ENCODE peak calls at places on chromosomes 13 and 19, in four cellular contexts. H, C, Z and D are unnamed samples.

GRCh38 chr13:109867766-109868165 is 81.4 kb upstream of the IRS2 start:
- DNase-seq in C (no peak), H (no peak), Z (no peak), D (no peak)

GRCh38 chr19:5261151-5261890 is 79.3 kb downstream of the PTPRS start:
- DNase-seq in Z (no peak), C (no peak), H (no peak), D (peak)

GRCh38 chr19:974564-975257 is 9.4 kb upstream of the WDR18 start:
- DNase-seq in Z (no peak), H (no peak), C (no peak), D (no peak)

GRCh38 chr13:39110518-39111097 is 72.4 kb downstream of the NHLRC3 start:
- DNase-seq in C (no peak), Z (no peak), H (no peak), D (no peak)

GRCh38 chr19:11288349-11288748 is 7.6 kb upstream of the TSPAN16 start:
- DNase-seq in Z (no peak), H (no peak), C (no peak), D (no peak)

GRCh38 chr19:18385675-18386542 is at the start of gene GDF15:
- DNase-seq in C (peak), Z (peak), H (peak), D (peak)

GRCh38 chr19:48556163-48556562 is 4.2 kb downstream of the SULT2B1 start:
- DNase-seq in Z (no peak), H (no peak), C (peak), D (no peak)

GRCh38 chr13:98133949-98134348 is 8.9 kb upstream of the FARP1 start:
- DNase-seq in Z (no peak), C (no peak), H (no peak), D (no peak)

GRCh38 chr13:97798171-97798821 is 155.2 kb upstream of the IPO5 start:
- DNase-seq in Z (no peak), C (no peak), H (no peak), D (no peak)

GRCh38 chr13:48121733-48122132 is 26.8 kb upstream of the MED4 start:
- DNase-seq in H (no peak), Z (no peak), C (no peak), D (no peak)

GRCh38 chr13:74305876-74306275 is 171.7 kb upstream of the KLF12 start:
- DNase-seq in C (no peak), Z (no peak), H (no peak), D (no peak)

GRCh38 chr13:46062190-46062589 is 9.6 kb upstream of the ZC3H13 start:
- DNase-seq in Z (no peak), H (no peak), C (no peak), D (no peak)

GRCh38 chr19:3375221-3376088 is 9.1 kb downstream of the NFIC start:
- DNase-seq in Z (no peak), C (no peak), H (no peak), D (no peak)

GRCh38 chr13:112844879-112845278 is 124.1 kb upstream of the MCF2L start:
- DNase-seq in Z (no peak), H (no peak), C (no peak), D (no peak)

GRCh38 chr19:12913011-12913561 is 6.0 kb downstream of the SYCE2 start:
- DNase-seq in Z (peak), H (no peak), C (peak), D (peak)

GRCh38 chr19:19447536-19448237 is 42.2 kb downstream of the GATAD2A start:
- DNase-seq in H (no peak), C (no peak), Z (no peak), D (no peak)

GRCh38 chr19:13400296-13400695 is 106.0 kb downstream of the CACNA1A start:
- DNase-seq in H (no peak), C (no peak), Z (no peak), D (no peak)

GRCh38 chr19:42693760-42694350 is 46.4 kb downstream of the PSG3 start:
- DNase-seq in Z (no peak), C (peak), H (peak), D (peak)

GRCh38 chr19:55526216-55527196 is 10.4 kb downstream of the SBK2 start:
- DNase-seq in C (peak), Z (no peak), H (no peak), D (peak)

GRCh38 chr13:27820524-27821482 is 28.5 kb downstream of the GSX1 start:
- DNase-seq in H (no peak), Z (peak), C (no peak), D (no peak)

GRCh38 chr13:38697628-38698333 is 10.9 kb downstream of the FREM2 start:
- DNase-seq in H (no peak), C (no peak), Z (no peak), D (no peak)

GRCh38 chr19:49583239-49583638 is 2.1 kb downstream of the PRRG2 start:
- DNase-seq in C (no peak), Z (no peak), H (no peak), D (no peak)
- TF ChIP-seq JUND in C (no peak), Z (no peak), H (no peak), D (no peak)

DNA sequence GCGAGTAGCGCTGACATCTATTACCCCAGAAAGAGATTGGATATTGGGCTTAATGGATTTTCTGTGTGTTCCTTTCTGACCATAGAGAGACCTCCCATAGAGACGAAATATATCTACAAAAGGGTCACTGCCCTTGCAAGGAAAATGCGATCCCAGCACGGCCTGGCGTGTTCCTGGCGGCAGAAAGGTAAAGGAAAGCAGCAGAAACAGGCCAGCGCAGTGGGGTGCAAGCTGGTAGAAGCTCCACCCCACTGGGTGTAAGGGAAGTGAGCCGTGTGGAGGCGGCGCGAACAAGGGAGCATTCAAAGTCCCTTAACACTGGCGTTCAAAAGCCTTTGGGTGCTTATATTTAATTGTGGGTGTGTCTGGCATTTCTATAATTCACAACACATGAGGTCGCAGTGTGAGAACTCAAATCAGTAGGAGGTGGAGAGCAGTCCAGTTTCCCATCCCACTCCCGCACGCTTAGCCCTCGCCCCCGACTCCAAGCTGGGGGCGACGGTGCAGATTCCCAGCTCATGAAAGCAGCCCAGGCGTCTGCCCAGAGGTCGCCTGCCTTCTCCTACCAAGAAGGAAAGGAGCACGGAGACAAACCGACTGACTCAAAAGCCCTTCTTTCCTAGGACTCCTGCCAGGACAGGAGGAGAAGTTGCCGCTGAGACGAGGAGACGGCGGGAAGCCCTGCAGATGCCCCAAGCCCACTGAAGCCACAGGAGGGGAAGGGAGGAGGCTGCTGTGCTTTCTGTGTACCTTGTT is 478.4 kb downstream of the FOXO1 start:
- DNase-seq in H (no peak), Z (no peak), C (no peak), D (no peak)
- TF ChIP-seq JUND in H (no peak), Z (no peak), C (no peak), D (no peak)

DNA sequence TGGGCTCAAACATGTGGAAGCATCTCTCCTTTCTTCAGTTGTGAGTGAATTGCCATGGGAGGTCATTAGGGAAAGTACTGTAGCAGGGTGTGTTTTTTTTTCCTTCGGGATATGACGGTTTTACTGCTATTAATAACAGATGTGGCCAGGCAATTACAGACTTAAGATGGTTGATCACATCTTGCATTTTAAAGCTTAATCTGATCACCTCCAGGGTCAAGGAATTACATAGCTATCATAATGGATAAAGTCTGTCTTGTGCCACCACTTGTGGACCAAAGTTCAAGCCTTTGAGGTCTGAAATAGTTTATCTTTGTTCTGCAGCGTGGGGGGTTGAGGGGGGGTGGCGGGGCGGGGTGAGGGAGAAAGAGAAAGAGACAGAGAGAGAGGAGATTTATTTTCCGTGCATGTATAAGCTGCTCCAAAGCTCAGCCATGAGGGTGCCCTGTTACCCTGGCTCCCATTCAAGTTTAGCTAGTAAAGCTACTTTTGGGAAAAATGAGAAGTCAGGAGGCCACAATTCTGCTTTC is 5.5 kb upstream of the SERP2 start:
- DNase-seq in C (no peak), Z (no peak), H (no peak), D (no peak)
- TF ChIP-seq JUND in C (no peak), Z (no peak), H (no peak), D (no peak)

GRCh38 chr19:31555634-31556215 is 206.5 kb upstream of the TSHZ3 start:
- DNase-seq in C (no peak), Z (no peak), H (no peak), D (no peak)

GRCh38 chr19:31553844-31554215 is 204.6 kb upstream of the TSHZ3 start:
- DNase-seq in Z (no peak), H (no peak), C (no peak), D (no peak)

GRCh38 chr19:31548941-31549340 is 199.7 kb upstream of the TSHZ3 start:
- DNase-seq in C (no peak), Z (no peak), H (no peak), D (no peak)

GRCh38 chr19:31554360-31554759 is 205.1 kb upstream of the TSHZ3 start:
- DNase-seq in H (no peak), C (no peak), Z (no peak), D (no peak)

GRCh38 chr19:31553112-31553843 is 204.0 kb upstream of the TSHZ3 start:
- DNase-seq in Z (no peak), C (no peak), H (no peak), D (no peak)
- TF ChIP-seq JUND in Z (no peak), C (no peak), H (no peak), D (no peak)

GRCh38 chr13:30032263-30032662 is 181.8 kb upstream of the UBL3 start:
- DNase-seq in Z (no peak), C (no peak), H (no peak), D (no peak)

GRCh38 chr13:30033681-30034447 is 183.4 kb upstream of the UBL3 start:
- DNase-seq in C (no peak), H (no peak), Z (no peak), D (no peak)

GRCh38 chr13:30037306-30037705 is 186.9 kb upstream of the UBL3 start:
- DNase-seq in C (no peak), H (no peak), Z (peak), D (no peak)

GRCh38 chr13:30031488-30031887 is 181.1 kb upstream of the UBL3 start:
- DNase-seq in H (no peak), C (no peak), Z (no peak), D (no peak)

GRCh38 chr13:30034448-30034795 is 184.0 kb upstream of the UBL3 start:
- DNase-seq in Z (no peak), H (no peak), C (no peak), D (no peak)
- TF ChIP-seq JUND in Z (no peak), H (no peak), C (no peak), D (no peak)

GRCh38 chr13:101917833-101918755 is 465.6 kb downstream of the ITGBL1 start:
- DNase-seq in H (no peak), Z (no peak), C (no peak), D (peak)
- TF ChIP-seq JUND in H (no peak), Z (no peak), C (no peak), D (no peak)

GRCh38 chr19:50301607-50301971 is 27.6 kb downstream of the KCNC3 start:
- DNase-seq in Z (no peak), C (no peak), H (no peak), D (no peak)

GRCh38 chr19:50303558-50303957 is 25.6 kb downstream of the KCNC3 start:
- DNase-seq in C (no peak), H (no peak), Z (no peak), D (no peak)

GRCh38 chr19:50300051-50300450 is 29.1 kb downstream of the KCNC3 start:
- DNase-seq in H (no peak), Z (no peak), C (no peak), D (no peak)

DNA sequence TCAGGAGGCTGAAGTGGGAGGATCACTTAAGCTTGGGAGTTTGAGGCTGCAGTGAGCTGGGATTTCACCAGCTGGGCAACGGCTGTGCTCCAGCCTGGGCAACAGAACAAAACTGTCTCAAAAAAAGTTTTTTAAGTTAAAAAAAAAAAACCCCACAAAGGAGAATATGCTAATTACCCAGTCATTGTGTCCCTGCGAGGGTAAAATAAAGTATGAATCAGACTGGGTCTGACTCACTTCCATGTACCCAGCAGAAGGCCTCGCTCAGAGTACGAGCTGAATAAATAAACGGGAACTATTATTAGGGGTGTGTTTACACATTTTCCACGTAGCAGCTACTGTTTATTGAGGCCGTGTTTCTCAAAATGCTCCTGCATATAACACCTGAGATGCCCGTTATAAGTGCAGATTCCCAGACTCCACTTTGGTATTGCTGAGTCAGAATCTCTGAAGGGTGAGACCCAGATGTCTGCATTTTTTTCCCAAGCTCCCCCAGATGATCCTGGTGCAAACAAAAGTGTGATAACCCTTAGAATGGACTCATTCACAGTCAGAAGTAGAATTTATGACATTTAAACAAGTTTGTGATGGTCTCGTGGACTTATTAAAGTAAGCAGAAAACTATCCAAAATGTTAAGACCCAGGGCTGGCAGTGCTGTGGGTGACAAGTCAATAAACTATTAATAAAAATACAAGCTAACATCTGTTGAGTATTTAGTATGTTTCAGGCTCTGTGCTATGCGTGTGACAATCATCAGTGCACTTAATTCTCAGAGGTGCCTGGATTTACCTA is 28.2 kb downstream of the KCNC3 start:
- DNase-seq in H (peak), C (peak), Z (no peak), D (no peak)
- TF ChIP-seq JUND in H (peak), C (no peak), Z (no peak), D (no peak)

GRCh38 chr13:99155821-99156220 is 44.8 kb upstream of the UBAC2 start:
- DNase-seq in H (no peak), C (no peak), Z (no peak), D (no peak)
- TF ChIP-seq JUND in H (no peak), C (no peak), Z (no peak), D (no peak)